ENCODE peak calls at places on chromosome 11, in ten cellular contexts. C, I, V, Z, S, M, B, H, E and K are unnamed samples.
A peak's percentile ranks its signal among the peaks of the same experiment; 100 is the strongest.

GRCh38 chr11:79025622-79026021 is 415.2 kb downstream of the TENM4 start:
- DNase-seq in H (no peak), S (no peak), E (no peak), Z (no peak), V (no peak), C (no peak), M (no peak), I (no peak), B (no peak), K (no peak)

GRCh38 chr11:74992852-74993251 is 4.1 kb downstream of the NEU3 start:
- DNase-seq in H (no peak), Z (no peak), B (peak; percentile 34), I (no peak), E (no peak), M (no peak), V (no peak), S (no peak), C (no peak), K (no peak)

GRCh38 chr11:79940165-79940564 is 499.3 kb upstream of the TENM4 start:
- DNase-seq in C (no peak), B (no peak), Z (no peak), H (no peak), V (peak; percentile 10), S (no peak), I (no peak), M (peak; percentile 6), E (no peak), K (no peak)

GRCh38 chr11:63874511-63874910 is 35.6 kb downstream of the MARK2 start:
- DNase-seq in C (no peak), E (no peak), I (no peak), B (no peak), S (no peak), M (no peak), V (no peak), H (no peak), Z (no peak), K (no peak)

GRCh38 chr11:132072880-132073213 is 702.4 kb downstream of the NTM start:
- DNase-seq in M (no peak), Z (no peak), V (no peak), B (no peak), I (no peak), C (no peak), H (no peak), E (no peak), S (no peak), K (no peak)

GRCh38 chr11:33987975-33988580 is 63.5 kb upstream of the CAPRIN1 start:
- DNase-seq in S (peak; percentile 79), I (peak; percentile 66), M (peak; percentile 48), C (peak; percentile 74), B (peak; percentile 74), V (peak; percentile 45), H (peak; percentile 47), Z (peak; percentile 38), E (peak; percentile 58), K (peak; percentile 87)

GRCh38 chr11:12838463-12839120 is 164.4 kb downstream of the TEAD1 start:
- DNase-seq in H (peak; percentile 67), S (no peak), I (no peak), E (no peak), Z (no peak), M (peak; percentile 85), C (no peak), B (no peak), V (no peak), K (no peak)

GRCh38 chr11:125165664-125166346 is 1.3 kb downstream of the PKNOX2 start:
- DNase-seq in H (no peak), M (no peak), Z (no peak), E (no peak), B (peak; percentile 64), S (no peak), I (no peak), C (no peak), V (no peak), K (no peak)

GRCh38 chr11:12318791-12319733 is 58.3 kb upstream of the PARVA start:
- DNase-seq in I (peak; percentile 48), M (no peak), B (no peak), Z (peak; percentile 89), S (no peak), H (peak; percentile 60), E (peak; percentile 61), V (no peak), C (no peak), K (no peak)

GRCh38 chr11:83441171-83441570 is 155.0 kb upstream of the CCDC90B start:
- DNase-seq in C (no peak), E (no peak), V (no peak), M (no peak), Z (no peak), B (no peak), I (no peak), H (no peak), S (no peak), K (no peak)

GRCh38 chr11:14418801-14419417 is 59.9 kb upstream of the RRAS2 start:
- DNase-seq in M (no peak), V (no peak), E (peak; percentile 34), H (no peak), S (peak; percentile 48), I (no peak), Z (no peak), B (peak; percentile 22), C (peak; percentile 22), K (peak; percentile 15)
- TF ChIP-seq CTCF in M (peak; percentile 74), V (peak; percentile 8), E (peak; percentile 76), H (peak; percentile 23), S (peak; percentile 74), I (no peak), Z (peak; percentile 18), B (peak; percentile 62), C (peak; percentile 46), K (peak; percentile 71)

DNA sequence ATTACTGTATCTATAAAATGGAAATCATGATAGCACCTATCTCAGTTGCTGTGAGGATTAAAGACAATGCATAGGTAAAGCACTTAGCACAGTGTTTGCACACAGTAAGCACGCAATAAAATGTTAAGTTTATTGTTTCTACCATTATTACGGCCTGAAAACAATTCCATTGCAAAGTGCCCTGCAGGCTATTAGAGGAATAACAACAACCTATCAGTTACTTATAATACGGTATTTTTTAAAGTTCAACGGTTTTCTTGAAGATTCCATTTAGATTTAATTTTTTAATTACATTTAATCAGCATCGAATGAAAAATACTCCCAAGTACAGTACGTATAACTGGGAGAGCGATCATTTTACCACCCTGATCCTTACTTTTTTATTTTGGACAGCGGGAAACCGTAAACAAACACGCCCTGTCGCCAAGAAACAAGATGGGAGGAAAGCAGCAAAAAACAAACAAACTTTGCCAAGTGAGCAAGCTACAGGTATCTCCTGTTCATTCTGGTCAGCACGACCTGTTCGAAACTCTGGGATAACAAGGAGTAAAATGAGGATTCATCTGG is 892 bp downstream of the SLC36A4 start:
- DNase-seq in M (no peak), I (no peak), S (peak; percentile 8), C (no peak), E (no peak), V (no peak), Z (no peak), H (peak; percentile 2), B (no peak), K (no peak)
- TF ChIP-seq CTCF in M (peak; percentile 47), I (peak; percentile 13), S (peak; percentile 53), C (no peak), E (peak; percentile 27), V (peak; percentile 47), Z (peak; percentile 50), H (peak; percentile 44), B (peak; percentile 15), K (peak; percentile 18)

DNA sequence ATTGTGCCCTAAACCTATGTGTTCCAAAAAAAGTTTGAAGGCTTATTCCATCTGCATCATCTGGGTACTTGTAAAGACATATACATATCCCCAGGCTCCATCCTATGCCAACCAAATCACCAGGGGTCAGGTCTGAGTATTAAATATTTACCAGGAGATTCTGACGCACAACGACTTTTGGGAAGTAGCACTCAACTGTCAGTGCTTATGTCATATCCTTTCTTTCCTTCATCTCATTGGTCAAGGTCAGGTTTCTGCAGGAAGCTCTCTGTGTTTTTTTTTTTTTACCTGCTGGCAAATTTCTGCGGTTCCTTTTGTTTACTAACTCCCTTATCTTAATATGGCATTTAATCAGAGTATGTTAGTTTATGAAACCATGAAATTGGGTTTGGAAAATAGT is 22.5 kb upstream of the CYP2R1 start:
- DNase-seq in I (no peak), S (no peak), H (no peak), V (no peak), M (no peak), Z (no peak), C (no peak), B (no peak), E (no peak), K (no peak)
- TF ChIP-seq CTCF in I (no peak), S (no peak), H (no peak), V (no peak), M (no peak), Z (no peak), C (no peak), B (no peak), E (no peak), K (no peak)

GRCh38 chr11:116732740-116733385 is 39.9 kb downstream of the BUD13 start:
- DNase-seq in Z (no peak), S (peak; percentile 45), I (peak; percentile 74), B (peak; percentile 89), E (peak; percentile 68), V (peak; percentile 76), C (peak; percentile 64), M (peak; percentile 40), H (peak; percentile 51), K (peak; percentile 80)
- TF ChIP-seq CTCF in Z (peak; percentile 88), S (peak; percentile 73), I (peak; percentile 85), B (peak; percentile 84), E (peak; percentile 87), V (peak; percentile 81), C (peak; percentile 66), M (peak; percentile 84), H (peak; percentile 81), K (peak; percentile 85)